ENCODE peak calls at places on chromosomes 13 and 19, in four cellular contexts. X is cardiac septum; G is NCI-H1105; E is naive thymus-derived CD4-positive, alpha-beta T cell. T is an unnamed sample.

GRCh38 chr19:3175761-3176714 is 2.5 kb upstream of the S1PR4 start:
- DNase-seq in E (peak; percentile 48), X (no peak), G (peak; percentile 15), T (no peak)

GRCh38 chr19:54201172-54201701 is 579 bp downstream of the RPS9 start:
- DNase-seq in E (no peak), G (no peak), X (no peak), T (no peak)

GRCh38 chr19:40147693-40148347 is 43.4 kb upstream of the MAP3K10 start:
- DNase-seq in G (no peak), E (no peak), X (no peak), T (no peak)

GRCh38 chr19:40921005-40921897 is 39.2 kb upstream of the CYP2A7 start:
- DNase-seq in X (no peak), E (no peak), G (no peak), T (no peak)

GRCh38 chr13:95533545-95534135 is 18.9 kb upstream of the CLDN10 start:
- DNase-seq in X (no peak), G (no peak), E (no peak), T (no peak)

GRCh38 chr19:29378126-29378525 is 147.7 kb upstream of the VSTM2B start:
- DNase-seq in E (no peak), G (no peak), X (no peak), T (no peak)

GRCh38 chr19:54517483-54517882 is 14.9 kb downstream of the LAIR2 start:
- DNase-seq in X (no peak), E (peak; percentile 53), G (peak; percentile 2), T (peak; percentile 18)

GRCh38 chr19:34574704-34575103 is 93.1 kb downstream of the WTIP start:
- DNase-seq in E (no peak), X (no peak), G (no peak), T (no peak)

GRCh38 chr13:94950303-94950702 is 238.0 kb upstream of the SOX21 start:
- DNase-seq in G (no peak), E (no peak), X (no peak), T (no peak)

GRCh38 chr13:95039415-95039814 is 261.8 kb downstream of the ABCC4 start:
- DNase-seq in X (no peak), E (no peak), G (no peak), T (no peak)

GRCh38 chr19:12801466-12802266 is at the start of the genes PRDX2 and THSD8:
- DNase-seq in X (peak; percentile 88), G (peak; percentile 95), E (peak; percentile 69), T (peak; percentile 64)

GRCh38 chr13:34523401-34523800 is 418.7 kb upstream of the NBEA start:
- DNase-seq in E (no peak), X (no peak), G (no peak), T (no peak)

GRCh38 chr19:51462681-51463080 is 4.4 kb upstream of the SIGLEC8 start:
- DNase-seq in G (no peak), E (no peak), X (no peak), T (no peak)

GRCh38 chr13:58855283-58855682 is 1223.7 kb downstream of the PCDH17 start:
- DNase-seq in X (no peak), G (no peak), E (no peak), T (no peak)

GRCh38 chr13:62119739-62120700 is 704.4 kb upstream of the PCDH20 start:
- DNase-seq in E (no peak), X (no peak), G (peak; percentile 34), T (no peak)

GRCh38 chr13:88071371-88071770 is 400.2 kb downstream of the SLITRK5 start:
- DNase-seq in E (no peak), G (no peak), X (no peak), T (no peak)

GRCh38 chr13:20161275-20161950 is 561 bp upstream of the GJA3 start:
- DNase-seq in E (peak; percentile 42), X (no peak), G (no peak), T (peak; percentile 27)

GRCh38 chr13:37685206-37685605 is 86.6 kb upstream of the POSTN start:
- DNase-seq in X (no peak), E (no peak), G (no peak), T (no peak)

GRCh38 chr19:5624741-5625140 is 1.9 kb downstream of the SAFB start:
- DNase-seq in E (no peak), X (no peak), G (no peak), T (no peak)

GRCh38 chr19:6720369-6721112 is at the start of gene C3:
- DNase-seq in G (no peak), E (no peak), X (no peak), T (no peak)

GRCh38 chr19:3979289-3979673 is 6.0 kb downstream of the EEF2 start:
- DNase-seq in G (no peak), X (no peak), E (no peak), T (no peak)

GRCh38 chr13:33454844-33455256 is 169.3 kb upstream of the STARD13 start:
- DNase-seq in E (no peak), X (no peak), G (no peak), T (no peak)

GRCh38 chr13:48319458-48320395 is 16.2 kb downstream of the RB1 start:
- DNase-seq in X (no peak), E (peak; percentile 26), G (no peak), T (no peak)

T was measured in activated T-helper 1 cell treated with anti-CD3 and anti-CD28 coated beads, Interleukin-2, amount 50 U/mL, for 16 hours.